ENCODE peak calls at places on chromosomes 2 and 18, in seven cellular contexts. K is HCT116, Z is K562, Y is H1, C is HepG2, J is SK-N-SH, A is GM12878. L is an unnamed sample.

GRCh38 chr18:77165489-77166415 is 33.2 kb upstream of the MBP start:
- DNase-seq in K (no peak), Z (no peak), Y (no peak), C (no peak), J (no peak), A (no peak), L (no peak)

GRCh38 chr18:50465211-50466153 is 90.6 kb downstream of the SKA1 start:
- DNase-seq in K (no peak), Z (no peak), Y (no peak), C (no peak), J (no peak), A (no peak), L (no peak)

GRCh38 chr2:174120346-174120745 is 128.0 kb downstream of the OLA1 start:
- DNase-seq in K (peak), Z (no peak), Y (no peak), C (peak), J (no peak), A (no peak), L (no peak)

GRCh38 chr2:128408349-128409305 is 90.0 kb upstream of the HS6ST1 start:
- DNase-seq in K (no peak), Z (no peak), Y (peak), C (no peak), J (peak), A (no peak), L (no peak)

GRCh38 chr2:109254174-109254904 is 125.3 kb downstream of the SH3RF3 start:
- DNase-seq in K (no peak), Z (no peak), Y (no peak), C (no peak), J (no peak), A (peak), L (no peak)

GRCh38 chr2:183207110-183207509 is 82.9 kb downstream of the NUP35 start:
- DNase-seq in K (peak), Z (no peak), Y (no peak), C (peak), J (no peak), A (no peak), L (no peak)

GRCh38 chr18:58572181-58572580 is 56.7 kb downstream of the ALPK2 start:
- DNase-seq in K (no peak), Z (no peak), Y (no peak), C (no peak), J (no peak), A (no peak), L (no peak)

GRCh38 chr2:100599566-100599965 is 36.8 kb downstream of the PDCL3 start:
- DNase-seq in K (no peak), Z (no peak), Y (no peak), C (no peak), J (no peak), A (no peak), L (no peak)

GRCh38 chr2:226683196-226683595 is 116.4 kb downstream of the IRS1 start:
- DNase-seq in K (no peak), Z (no peak), Y (no peak), C (no peak), J (no peak), A (no peak), L (no peak)

DNA sequence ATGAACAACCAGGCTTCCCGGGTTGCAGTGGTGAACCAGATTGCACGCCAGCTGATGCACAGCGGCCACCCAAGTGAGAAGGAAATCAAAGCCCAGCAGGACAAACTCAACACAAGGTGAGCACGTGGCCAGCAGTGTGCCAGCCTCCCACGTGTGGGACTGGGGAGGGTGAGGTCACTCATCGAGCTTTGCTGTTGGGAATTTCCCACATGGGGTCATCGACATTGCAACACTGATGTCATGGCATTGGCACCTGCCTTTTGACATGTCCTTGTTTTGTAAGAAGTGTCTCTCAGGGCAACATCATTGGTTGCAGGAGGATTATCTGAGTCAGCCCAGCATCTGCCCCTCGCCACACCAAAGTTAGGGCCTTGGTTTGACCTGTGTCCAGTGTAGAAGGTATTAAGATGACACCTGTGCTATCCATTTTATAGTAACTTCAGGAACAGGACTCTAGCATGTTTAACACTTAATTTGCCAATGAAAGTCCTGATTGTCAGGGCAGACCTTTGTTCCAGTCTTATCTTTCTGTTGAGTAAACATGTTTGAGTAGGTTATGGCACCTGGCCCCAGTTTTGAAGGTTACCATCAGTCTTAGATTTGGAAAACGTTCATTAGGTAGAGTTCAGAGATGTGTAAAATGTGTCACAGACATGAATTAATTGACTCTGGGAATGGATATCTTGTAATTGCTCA is 93.4 kb upstream of the EML6 start:
- DNase-seq in K (no peak), Z (no peak), Y (no peak), C (peak), J (no peak), A (peak), L (no peak)
- TF ChIP-seq JUND in K (no peak), Z (no peak), Y (no peak), C (peak), J (no peak), A (no peak), L (no peak)

GRCh38 chr2:30605184-30605583 is 158.1 kb downstream of the LCLAT1 start:
- DNase-seq in K (no peak), Z (no peak), Y (no peak), C (no peak), J (no peak), A (no peak), L (no peak)

GRCh38 chr2:30601375-30601774 is 154.3 kb downstream of the LCLAT1 start:
- DNase-seq in K (no peak), Z (no peak), Y (no peak), C (no peak), J (no peak), A (no peak), L (no peak)
- TF ChIP-seq JUND in K (no peak), Z (no peak), Y (no peak), C (no peak), J (no peak), A (no peak), L (no peak)

DNA sequence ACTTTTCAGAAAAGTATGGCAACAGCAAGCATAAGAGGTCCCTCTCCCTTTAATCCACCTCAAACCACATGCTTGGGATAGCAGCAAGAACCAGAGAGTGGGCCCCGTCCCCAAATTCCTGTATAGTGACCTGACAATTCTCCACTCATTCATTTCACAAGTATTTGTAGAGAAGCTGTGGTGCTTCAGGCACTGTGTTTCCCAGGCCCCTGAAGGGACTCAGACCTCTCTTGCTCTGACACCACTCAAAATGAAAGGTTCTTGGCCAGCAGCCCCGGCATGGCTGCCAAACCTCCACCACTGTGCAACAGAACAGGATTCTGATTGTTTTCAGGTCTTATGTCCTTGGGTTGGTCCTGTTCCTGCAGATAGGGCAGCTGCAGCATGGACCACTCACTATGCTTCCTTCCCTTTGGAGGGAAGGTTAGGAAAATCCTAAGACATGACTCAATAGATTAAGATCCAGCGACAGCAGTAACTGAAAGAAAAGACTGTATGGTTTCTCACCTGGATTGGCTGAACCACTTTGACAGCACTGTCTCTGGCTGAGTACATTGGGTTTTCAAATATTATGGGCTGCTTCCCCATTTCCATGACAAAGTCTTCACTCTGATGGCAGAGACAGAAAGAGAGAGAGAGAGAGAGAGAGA is 67.6 kb downstream of the DHRS9 start:
- DNase-seq in K (no peak), Z (no peak), Y (no peak), C (no peak), J (no peak), A (no peak), L (no peak)
- TF ChIP-seq JUND in K (no peak), Z (no peak), Y (no peak), C (no peak), J (no peak), A (no peak), L (no peak)

DNA sequence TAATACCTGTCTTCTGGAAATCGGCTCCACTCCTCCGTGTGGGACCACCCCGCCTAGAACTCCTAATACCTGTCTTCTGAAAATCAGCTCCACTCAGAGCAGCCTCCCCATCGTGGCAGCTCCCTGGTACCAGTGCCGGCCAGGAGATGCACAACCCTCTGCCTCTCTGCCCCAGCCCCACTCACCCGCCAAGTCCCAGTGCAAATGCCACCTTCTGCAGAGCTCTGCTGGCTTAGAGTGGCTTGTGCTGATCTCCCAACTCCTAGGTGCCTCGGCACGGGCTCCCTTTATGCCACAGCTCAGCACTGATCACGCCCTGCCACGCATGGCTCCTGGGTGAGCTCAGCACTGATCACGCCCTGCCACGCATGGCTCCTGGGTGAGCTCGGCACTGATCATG is 258.5 kb downstream of the HDAC4 start:
- DNase-seq in K (no peak), Z (no peak), Y (no peak), C (no peak), J (no peak), A (no peak), L (no peak)
- TF ChIP-seq JUND in K (no peak), Z (no peak), Y (no peak), C (no peak), J (no peak), A (no peak), L (no peak)

DNA sequence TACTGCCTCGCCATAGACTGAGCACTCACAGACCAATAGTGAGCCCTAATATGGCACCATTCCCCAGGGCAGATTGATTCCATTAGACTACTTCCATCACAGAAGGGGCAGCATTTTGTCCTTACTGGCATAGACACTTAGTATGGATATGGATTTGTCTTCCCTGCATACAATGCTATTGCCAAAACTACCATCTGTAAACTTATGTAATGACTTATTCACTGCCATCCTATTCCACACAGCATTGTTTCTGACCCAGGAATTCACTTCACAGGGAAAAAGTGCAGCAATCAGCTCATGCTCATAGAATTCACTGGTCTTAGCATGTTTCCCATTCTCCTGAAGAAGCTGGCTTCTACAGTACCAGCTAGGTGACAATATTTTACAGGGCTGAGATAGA is 179.0 kb downstream of the PPP1R1C start:
- DNase-seq in K (no peak), Z (no peak), Y (no peak), C (no peak), J (no peak), A (no peak), L (no peak)
- TF ChIP-seq JUND in K (no peak), Z (no peak), Y (no peak), C (no peak), J (no peak), A (no peak), L (no peak)

GRCh38 chr2:156689945-156690344 is 253.8 kb downstream of the GPD2 start:
- DNase-seq in K (no peak), Z (no peak), Y (no peak), C (no peak), J (no peak), A (no peak), L (no peak)

GRCh38 chr2:156697906-156698305 is 261.7 kb downstream of the GPD2 start:
- DNase-seq in K (no peak), Z (no peak), Y (no peak), C (no peak), J (no peak), A (no peak), L (no peak)

GRCh38 chr2:156695595-156695994 is 259.4 kb downstream of the GPD2 start:
- DNase-seq in K (no peak), Z (no peak), Y (no peak), C (no peak), J (no peak), A (no peak), L (no peak)

GRCh38 chr2:156691014-156691413 is 254.8 kb downstream of the GPD2 start:
- DNase-seq in K (no peak), Z (no peak), Y (no peak), C (no peak), J (no peak), A (no peak), L (no peak)

DNA sequence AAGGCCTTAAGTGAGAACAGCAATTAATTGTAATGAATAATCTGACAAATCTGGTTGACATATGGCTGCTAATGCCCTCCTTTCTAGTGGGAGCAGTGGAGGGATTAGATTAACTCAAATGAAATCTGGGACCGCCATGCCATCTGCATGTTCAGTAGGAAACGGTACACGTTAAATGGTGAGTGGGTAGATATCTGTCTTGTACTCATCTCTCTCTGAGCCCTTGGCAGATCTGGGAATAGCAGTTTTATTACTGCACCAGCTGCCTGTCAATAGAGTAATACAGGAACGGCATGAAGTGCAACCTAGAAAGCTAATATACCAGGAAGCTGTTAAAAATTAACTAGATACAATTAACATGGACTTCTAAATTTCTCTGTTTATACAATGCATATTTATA is 258.8 kb downstream of the GPD2 start:
- DNase-seq in K (no peak), Z (no peak), Y (no peak), C (no peak), J (no peak), A (no peak), L (no peak)
- TF ChIP-seq JUND in K (no peak), Z (no peak), Y (no peak), C (no peak), J (no peak), A (no peak), L (no peak)

L was measured in T47D.